ENCODE peak calls at places on chromosomes 1 and 21, in eight cellular contexts. One of them, this sample, is unnamed.

GRCh38 chr1:214551052-214551435 is 358 bp downstream of the PTPN14 start:
- DNase-seq in AG10803: no peak
- DNase-seq in Ammon's horn: no peak
- DNase-seq in hippocampal formation: no peak
- DNase-seq in HT-29: peak
- DNase-seq in NCI-H748 treated with DMSO at 0.1 percent for 48 hours: no peak
- DNase-seq in colonic mucosa: peak
- DNase-seq in frontal cortex: no peak
- DNase-seq in this sample: no peak

GRCh38 chr1:22139817-22140216 is 3.1 kb downstream of the WNT4 start:
- DNase-seq in AG10803: no peak
- DNase-seq in Ammon's horn: no peak
- DNase-seq in hippocampal formation: no peak
- DNase-seq in HT-29: no peak
- DNase-seq in NCI-H748 treated with DMSO at 0.1 percent for 48 hours: no peak
- DNase-seq in colonic mucosa: no peak
- DNase-seq in frontal cortex: no peak
- DNase-seq in this sample: no peak

GRCh38 chr1:211635602-211636205 is 39.7 kb downstream of the NEK2 start:
- DNase-seq in AG10803: peak
- DNase-seq in Ammon's horn: no peak
- DNase-seq in hippocampal formation: no peak
- DNase-seq in HT-29: no peak
- DNase-seq in NCI-H748 treated with DMSO at 0.1 percent for 48 hours: no peak
- DNase-seq in colonic mucosa: no peak
- DNase-seq in frontal cortex: no peak
- DNase-seq in this sample: no peak

GRCh38 chr1:25706146-25707089 is 89.8 kb downstream of the MAN1C1 start:
- DNase-seq in AG10803: no peak
- DNase-seq in Ammon's horn: no peak
- DNase-seq in hippocampal formation: no peak
- DNase-seq in HT-29: no peak
- DNase-seq in NCI-H748 treated with DMSO at 0.1 percent for 48 hours: no peak
- DNase-seq in colonic mucosa: no peak
- DNase-seq in frontal cortex: no peak
- DNase-seq in this sample: no peak

GRCh38 chr1:29380532-29380931 is 144.2 kb downstream of the PTPRU start:
- DNase-seq in AG10803: peak
- DNase-seq in Ammon's horn: no peak
- DNase-seq in hippocampal formation: no peak
- DNase-seq in HT-29: no peak
- DNase-seq in NCI-H748 treated with DMSO at 0.1 percent for 48 hours: no peak
- DNase-seq in colonic mucosa: no peak
- DNase-seq in frontal cortex: no peak
- DNase-seq in this sample: no peak

GRCh38 chr21:35256468-35256988 is 207.4 kb upstream of the RUNX1 start:
- DNase-seq in AG10803: peak
- DNase-seq in Ammon's horn: peak
- DNase-seq in hippocampal formation: no peak
- DNase-seq in HT-29: peak
- DNase-seq in NCI-H748 treated with DMSO at 0.1 percent for 48 hours: peak
- DNase-seq in colonic mucosa: peak
- DNase-seq in frontal cortex: peak
- DNase-seq in this sample: peak

GRCh38 chr1:68221971-68222355 is 10.4 kb downstream of the WLS start:
- DNase-seq in AG10803: peak
- DNase-seq in Ammon's horn: no peak
- DNase-seq in hippocampal formation: no peak
- DNase-seq in HT-29: no peak
- DNase-seq in NCI-H748 treated with DMSO at 0.1 percent for 48 hours: no peak
- DNase-seq in colonic mucosa: no peak
- DNase-seq in frontal cortex: no peak
- DNase-seq in this sample: peak

GRCh38 chr1:202694354-202694753 is 15.9 kb downstream of the SYT2 start:
- DNase-seq in AG10803: no peak
- DNase-seq in Ammon's horn: no peak
- DNase-seq in hippocampal formation: no peak
- DNase-seq in HT-29: no peak
- DNase-seq in NCI-H748 treated with DMSO at 0.1 percent for 48 hours: no peak
- DNase-seq in colonic mucosa: no peak
- DNase-seq in frontal cortex: no peak
- DNase-seq in this sample: no peak

GRCh38 chr1:77620273-77620672 is 62.2 kb downstream of the ZZZ3 start:
- DNase-seq in AG10803: no peak
- DNase-seq in Ammon's horn: no peak
- DNase-seq in hippocampal formation: no peak
- DNase-seq in HT-29: no peak
- DNase-seq in NCI-H748 treated with DMSO at 0.1 percent for 48 hours: no peak
- DNase-seq in colonic mucosa: no peak
- DNase-seq in frontal cortex: no peak
- DNase-seq in this sample: no peak

GRCh38 chr21:18253252-18253651 is 8.6 kb downstream of the CHODL start:
- DNase-seq in AG10803: no peak
- DNase-seq in Ammon's horn: no peak
- DNase-seq in hippocampal formation: no peak
- DNase-seq in HT-29: no peak
- DNase-seq in NCI-H748 treated with DMSO at 0.1 percent for 48 hours: no peak
- DNase-seq in colonic mucosa: no peak
- DNase-seq in frontal cortex: no peak
- DNase-seq in this sample: no peak

GRCh38 chr1:146051452-146051852 is 29.9 kb upstream of the HJV start:
- DNase-seq in AG10803: no peak
- DNase-seq in Ammon's horn: no peak
- DNase-seq in hippocampal formation: no peak
- DNase-seq in HT-29: no peak
- DNase-seq in NCI-H748 treated with DMSO at 0.1 percent for 48 hours: no peak
- DNase-seq in colonic mucosa: no peak
- DNase-seq in frontal cortex: no peak
- DNase-seq in this sample: no peak

GRCh38 chr1:52055066-52055853 is at the start of gene TXNDC12:
- DNase-seq in AG10803: peak
- DNase-seq in Ammon's horn: peak
- DNase-seq in hippocampal formation: peak
- DNase-seq in HT-29: peak
- DNase-seq in NCI-H748 treated with DMSO at 0.1 percent for 48 hours: peak
- DNase-seq in colonic mucosa: peak
- DNase-seq in frontal cortex: peak
- DNase-seq in this sample: peak